ENCODE peak calls at places on chromosomes 1 and 21, in nine cellular contexts. A is K562, K is heart right ventricle, G is IMR-90, F is tibial nerve, B is ovary, T is A549, M is fibroblast of lung, Y is bronchial epithelial cell. V is an unnamed sample.

GRCh38 chr21:39182016-39182415 is 1.2 kb downstream of the PSMG1 start:
- DNase-seq in A (peak; percentile 42), K (no peak), G (no peak), F (no peak), B (no peak), T (no peak), M (no peak), Y (no peak), V (no peak)

GRCh38 chr21:28436286-28436932 is 556.3 kb downstream of the LTN1 start:
- DNase-seq in A (no peak), K (no peak), G (peak; percentile 77), F (no peak), B (no peak), T (no peak), M (peak; percentile 77), Y (peak; percentile 88), V (no peak)

GRCh38 chr1:55931272-55931940 is 648.0 kb downstream of the PLPP3 start:
- DNase-seq in A (no peak), K (no peak), G (peak; percentile 35), F (no peak), B (no peak), T (no peak), M (peak; percentile 54), Y (peak; percentile 67), V (peak; percentile 25)

GRCh38 chr21:18070392-18070791 is 174.2 kb upstream of the CHODL start:
- DNase-seq in A (no peak), K (no peak), G (no peak), F (no peak), B (no peak), T (no peak), M (no peak), Y (no peak), V (no peak)

GRCh38 chr21:22342855-22343254 is 1344.6 kb downstream of the NCAM2 start:
- DNase-seq in A (no peak), K (no peak), G (no peak), F (no peak), B (no peak), T (no peak), M (no peak), Y (no peak), V (no peak)

GRCh38 chr1:6099787-6100765 is 54.4 kb downstream of the KCNAB2 start:
- DNase-seq in A (no peak), K (peak; percentile 5), G (no peak), F (no peak), B (no peak), T (peak; percentile 22), M (no peak), Y (no peak), V (no peak)

GRCh38 chr1:6785721-6786505 is 659 bp downstream of the CAMTA1 start:
- DNase-seq in A (peak; percentile 58), K (peak; percentile 50), G (peak; percentile 15), F (no peak), B (peak; percentile 48), T (peak; percentile 10), M (no peak), Y (no peak), V (peak; percentile 17)

GRCh38 chr21:42164064-42164789 is 54.7 kb upstream of the ABCG1 start:
- DNase-seq in A (peak; percentile 53), K (peak; percentile 65), G (no peak), F (peak; percentile 67), B (peak; percentile 22), T (peak; percentile 24), M (no peak), Y (no peak), V (no peak)

GRCh38 chr1:16073490-16074104 is at the start of gene FAM131C:
- DNase-seq in A (no peak), K (no peak), G (no peak), F (no peak), B (no peak), T (peak; percentile 46), M (no peak), Y (no peak), V (no peak)

GRCh38 chr1:39250460-39251240 is 46.2 kb downstream of the MACF1 start:
- DNase-seq in A (peak; percentile 32), K (no peak), G (peak; percentile 58), F (no peak), B (no peak), T (no peak), M (peak; percentile 59), Y (peak; percentile 52), V (peak; percentile 22)

GRCh38 chr1:78102082-78102481 is 56.3 kb downstream of the GIPC2 start:
- DNase-seq in A (no peak), K (no peak), G (peak; percentile 95), F (no peak), B (no peak), T (peak; percentile 28), M (peak; percentile 97), Y (peak; percentile 50), V (peak; percentile 82)

DNA sequence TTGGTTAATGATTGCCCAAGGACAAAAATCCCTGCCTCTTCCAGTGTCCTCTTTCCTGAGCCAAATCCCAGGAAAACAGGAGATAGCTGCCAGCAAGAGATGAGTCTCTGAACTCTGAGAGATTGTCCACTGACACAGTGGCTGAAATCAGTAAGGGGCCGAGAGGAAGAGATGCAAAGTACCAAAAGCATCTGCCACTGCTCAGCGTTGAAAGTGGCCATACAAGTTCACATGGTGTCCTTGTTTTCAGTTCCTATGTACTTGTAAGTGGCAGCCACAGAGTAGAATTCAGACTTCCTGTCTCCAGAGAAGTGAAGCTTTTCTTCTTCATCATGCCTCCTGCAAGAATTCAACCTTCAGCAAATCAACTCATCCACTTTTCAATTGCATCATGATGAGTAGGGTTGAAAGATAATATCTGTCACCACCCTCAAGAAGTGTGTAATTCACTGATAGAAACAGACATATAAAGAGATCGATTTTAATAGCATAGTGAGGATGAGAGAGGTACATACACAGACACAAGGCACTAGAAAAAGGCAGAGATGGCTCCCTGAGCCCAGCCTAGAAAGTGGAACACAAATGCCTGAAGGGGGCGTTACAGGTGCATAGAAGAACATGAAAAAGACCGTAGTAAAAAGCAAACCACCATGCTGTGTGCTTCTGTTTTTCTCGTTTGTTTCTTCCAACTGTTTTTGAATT is 185.8 kb downstream of the MRPL39 start:
- DNase-seq in A (peak; percentile 1), K (no peak), G (peak; percentile 68), F (peak; percentile 45), B (no peak), T (peak; percentile 14), M (peak; percentile 26), Y (peak; percentile 4), V (peak; percentile 33)
- TF ChIP-seq CTCF in A (peak; percentile 14), K (peak; percentile 56), G (peak; percentile 61), F (no peak), B (no peak), T (no peak), M (peak; percentile 74), Y (peak; percentile 31), V (peak; percentile 52)

DNA sequence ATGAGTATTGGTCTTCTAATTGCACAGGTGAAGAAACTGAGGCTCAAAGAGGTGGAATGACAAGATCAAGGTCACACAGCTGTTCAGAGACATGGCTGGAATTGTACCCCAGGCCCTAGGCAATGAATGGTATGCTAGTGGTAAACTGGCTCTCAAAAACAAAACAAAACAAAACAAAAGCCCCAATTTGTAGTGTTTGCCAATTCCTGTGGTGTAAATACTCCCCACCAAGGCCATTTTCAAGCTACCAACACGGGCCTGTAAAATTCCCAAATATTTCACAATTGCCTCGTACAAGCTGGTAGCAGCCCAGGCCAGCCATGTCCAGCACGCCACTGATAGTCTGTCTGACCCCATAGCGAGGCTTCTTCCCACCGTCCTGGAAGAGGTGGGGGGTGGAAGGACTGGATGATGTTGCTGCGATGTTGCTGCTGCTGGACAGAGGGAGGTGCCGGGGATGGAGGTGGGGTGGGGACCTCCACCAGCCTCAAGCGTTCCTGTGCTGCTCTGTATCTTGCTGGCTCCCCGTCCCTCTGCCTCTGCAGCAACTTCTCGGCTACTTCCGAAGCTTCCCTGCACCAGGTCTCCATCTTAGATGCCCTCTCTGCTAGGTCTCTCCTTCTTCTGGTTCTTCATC is 62.2 kb upstream of the RUNX3 start:
- DNase-seq in A (no peak), K (no peak), G (no peak), F (no peak), B (no peak), T (no peak), M (no peak), Y (no peak), V (no peak)
- H3K4me3 ChIP-seq in A (no peak overlapping the region), K (no peak overlapping the region), G (no peak overlapping the region), F (no peak overlapping the region), B (no peak overlapping the region), T (no peak overlapping the region), M (no peak overlapping the region), Y (no peak overlapping the region), V (no peak overlapping the region)

GRCh38 chr1:44405804-44406743 is 1.0 kb downstream of the RNF220 start:
- DNase-seq in A (no peak), K (no peak), G (no peak), F (no peak), B (no peak), T (peak; percentile 29), M (no peak), Y (no peak), V (no peak)

GRCh38 chr1:44407430-44408180 is 2.5 kb downstream of the RNF220 start:
- DNase-seq in A (no peak), K (no peak), G (no peak), F (no peak), B (no peak), T (no peak), M (no peak), Y (no peak), V (no peak)

GRCh38 chr1:44408181-44409018 is 3.3 kb downstream of the RNF220 start:
- DNase-seq in A (no peak), K (no peak), G (no peak), F (no peak), B (no peak), T (no peak), M (peak; percentile 18), Y (no peak), V (no peak)

GRCh38 chr1:44406761-44407429 is 1.8 kb downstream of the RNF220 start:
- DNase-seq in A (no peak), K (no peak), G (no peak), F (no peak), B (no peak), T (no peak), M (no peak), Y (no peak), V (no peak)

GRCh38 chr1:44405041-44405803 is at the start of gene RNF220:
- DNase-seq in A (peak; percentile 41), K (peak; percentile 54), G (peak; percentile 52), F (peak; percentile 42), B (no peak), T (peak; percentile 80), M (peak; percentile 76), Y (peak; percentile 44), V (peak; percentile 68)
- TF ChIP-seq CTCF in A (no peak), K (no peak), G (no peak), F (no peak), B (no peak), T (no peak), M (no peak), Y (no peak), V (no peak)

GRCh38 chr1:212928323-212929281 is 21.7 kb upstream of the VASH2 start:
- DNase-seq in A (no peak), K (no peak), G (peak; percentile 36), F (no peak), B (no peak), T (no peak), M (peak; percentile 41), Y (no peak), V (peak; percentile 17)
- H3K4me3 ChIP-seq in A (no peak overlapping the region), K (no peak overlapping the region), G (no peak overlapping the region), F (no peak overlapping the region), B (no peak overlapping the region), T (no peak overlapping the region), M (no peak overlapping the region), Y (no peak overlapping the region), V (no peak overlapping the region)